ENCODE peak calls at places on chromosomes 11 and 22, in four cellular contexts. N is endothelial cell of umbilical vein, L is IMR-90, Z is K562. P is an unnamed sample.

GRCh38 chr22:48253573-48253972 is 1491.1 kb downstream of the TBC1D22A start:
- DNase-seq in N (no peak), Z (no peak), L (no peak), P (no peak)

GRCh38 chr11:75547617-75548054 is 14.4 kb upstream of the SERPINH1 start:
- DNase-seq in Z (peak; percentile 91), N (peak; percentile 77), L (peak; percentile 65), P (no peak)

GRCh38 chr11:95088946-95089619 is 563 bp upstream of the ENDOD1 start:
- DNase-seq in Z (no peak), N (no peak), L (no peak), P (no peak)

GRCh38 chr22:36921309-36922096 is 8.1 kb downstream of the CSF2RB start:
- DNase-seq in L (no peak), Z (no peak), N (peak; percentile 5), P (no peak)

GRCh38 chr11:425301-425700 is 10.5 kb upstream of the SIGIRR start:
- DNase-seq in Z (no peak), N (no peak), L (no peak), P (no peak)

GRCh38 chr11:31214337-31214736 is 155.2 kb downstream of the DCDC1 start:
- DNase-seq in L (no peak), Z (no peak), N (no peak), P (no peak)

GRCh38 chr11:75597636-75598035 is 35.6 kb downstream of the SERPINH1 start:
- DNase-seq in N (peak; percentile 41), L (no peak), Z (peak; percentile 64), P (no peak)

GRCh38 chr22:26235792-26236191 is 66.5 kb downstream of the SEZ6L start:
- DNase-seq in L (no peak), N (no peak), Z (no peak), P (no peak)

GRCh38 chr11:12079726-12080556 is 30.4 kb upstream of the MICAL2 start:
- DNase-seq in Z (no peak), L (peak; percentile 99), N (peak; percentile 95), P (no peak)

GRCh38 chr11:12577746-12578644 is 96.2 kb upstream of the TEAD1 start:
- DNase-seq in Z (peak; percentile 70), L (no peak), N (no peak), P (no peak)

GRCh38 chr11:77152846-77153245 is 24.8 kb downstream of the MYO7A start:
- DNase-seq in Z (no peak), L (peak; percentile 18), N (no peak), P (no peak)

DNA sequence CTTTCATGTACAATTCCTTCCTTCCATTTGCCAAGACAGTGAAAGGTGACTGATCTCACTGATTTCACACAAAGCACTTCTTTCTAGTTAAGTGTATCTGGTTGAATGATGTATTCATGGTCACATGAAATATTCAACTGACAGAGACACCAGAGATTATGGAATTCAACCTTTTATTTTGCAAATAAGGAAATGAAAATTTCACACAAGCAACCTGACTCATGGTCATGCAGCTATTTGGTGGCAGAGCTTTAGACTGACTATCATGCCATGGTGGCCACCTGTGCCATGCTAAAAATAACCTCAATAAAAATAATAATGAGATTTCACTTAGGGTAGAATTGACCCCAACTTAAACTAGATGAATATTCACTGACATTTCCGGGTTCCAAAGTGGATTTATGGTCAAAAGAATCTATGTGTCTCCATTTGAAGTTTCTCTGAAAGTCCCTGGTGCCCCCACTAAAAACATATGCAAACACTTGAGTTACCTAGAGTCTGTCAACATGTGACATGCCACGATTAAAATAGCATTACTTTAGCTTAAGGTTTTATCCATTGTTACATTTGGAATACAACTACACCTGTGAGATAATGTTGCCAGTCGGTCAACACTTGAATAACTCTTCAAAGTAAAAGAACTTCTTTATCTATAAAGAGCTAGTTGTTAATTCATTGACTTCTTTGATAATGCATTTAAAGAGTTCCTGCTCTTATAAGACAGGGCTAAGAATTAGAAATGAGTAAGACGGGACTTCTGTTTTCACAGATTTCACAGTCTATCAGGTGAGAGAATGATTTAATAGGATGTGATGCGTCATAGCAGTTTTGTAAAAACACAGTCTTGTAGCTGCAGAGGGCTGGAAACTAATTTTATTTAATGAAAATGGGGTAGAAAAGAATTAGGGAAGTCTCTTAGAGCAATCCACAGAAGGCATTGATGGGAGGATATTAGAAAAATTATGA is 94.6 kb upstream of the OR9G4 start:
- DNase-seq in N (no peak), Z (no peak), L (no peak), P (no peak)
- H3K9me1 ChIP-seq in N (no peaks in the 10 kb centered on the region), Z (no peaks in the 10 kb centered on the region), L (no peaks in the 10 kb centered on the region), P (no peaks in the 10 kb centered on the region)

GRCh38 chr22:39524089-39524752 is 3.9 kb downstream of the ATF4 start:
- DNase-seq in L (no peak), N (no peak), Z (no peak), P (no peak)

GRCh38 chr22:39524753-39525657 is 4.6 kb downstream of the ATF4 start:
- DNase-seq in Z (no peak), N (no peak), L (no peak), P (no peak)

GRCh38 chr22:39520874-39521857 is 804 bp downstream of the ATF4 start:
- DNase-seq in N (peak; percentile 78), L (peak; percentile 73), Z (peak; percentile 71), P (peak; percentile 36)

GRCh38 chr22:39520054-39520873 is at the start of gene ATF4:
- DNase-seq in Z (peak; percentile 95), N (peak; percentile 98), L (peak; percentile 99), P (peak; percentile 93)

GRCh38 chr22:39522567-39523300 is 2.4 kb downstream of the ATF4 start:
- DNase-seq in N (peak; percentile 43), L (peak; percentile 66), Z (no peak), P (no peak)
- H3K36me3 ChIP-seq in N (peaks cover 5% of the 10 kb centered on the region), L (peaks cover 34% of the 10 kb centered on the region), Z (peaks cover 48% of the 10 kb centered on the region), P (peaks cover 15% of the 10 kb centered on the region)

GRCh38 chr11:7977251-7977917 is 9.8 kb upstream of the EIF3F start:
- DNase-seq in L (peak; percentile 97), N (peak; percentile 84), Z (no peak), P (peak; percentile 67)
- H3K9me1 ChIP-seq in L (peaks cover 3% of the 10 kb centered on the region), N (no peaks in the 10 kb centered on the region), Z (no peaks in the 10 kb centered on the region), P (no peaks in the 10 kb centered on the region)

DNA sequence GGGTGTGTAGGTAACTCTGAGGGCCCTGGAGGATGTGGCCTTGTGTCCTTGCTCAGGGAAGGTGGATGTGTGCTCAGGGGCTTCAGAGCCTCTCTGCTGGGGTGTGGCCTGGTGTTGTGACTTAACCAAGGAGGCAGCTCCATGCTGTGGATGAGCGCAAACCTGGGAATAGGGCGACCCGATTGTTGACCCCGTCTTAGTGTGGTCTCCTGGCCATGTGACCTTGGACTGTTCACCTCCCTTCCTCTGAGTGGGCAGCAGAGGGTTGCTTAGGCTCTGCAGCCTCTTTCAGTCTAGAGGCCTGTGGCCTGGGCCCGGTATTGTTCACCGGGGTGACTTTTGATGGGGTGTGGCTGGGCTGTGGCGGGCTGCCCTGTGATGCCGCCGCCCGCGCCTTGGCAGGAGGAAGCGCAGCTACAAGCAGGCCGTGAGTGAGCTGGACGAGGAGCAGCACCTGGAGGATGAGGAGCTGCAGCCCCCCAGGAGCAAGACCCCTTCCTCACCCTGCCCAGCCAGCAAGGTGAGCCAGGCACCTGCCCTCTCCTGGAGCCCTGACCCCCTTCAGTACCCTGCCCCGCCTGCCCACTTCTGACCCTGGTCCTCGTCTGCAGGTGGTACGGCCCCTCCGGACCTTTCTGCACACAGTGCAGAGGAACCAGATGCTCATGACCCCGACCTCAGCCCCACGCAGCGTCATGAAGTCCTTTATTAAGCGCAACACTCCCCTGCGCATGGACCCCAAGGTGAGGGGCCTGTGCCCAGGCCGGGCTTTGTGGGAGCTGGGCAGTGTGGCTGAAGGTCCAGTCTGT is 16.7 kb downstream of the INCENP start:
- DNase-seq in N (no peak), L (no peak), Z (no peak), P (no peak)
- H3K36me3 ChIP-seq in N (peaks cover 26% of the 10 kb centered on the region), L (peaks cover 39% of the 10 kb centered on the region), Z (peaks cover 96% of the 10 kb centered on the region), P (peaks cover 30% of the 10 kb centered on the region)

DNA sequence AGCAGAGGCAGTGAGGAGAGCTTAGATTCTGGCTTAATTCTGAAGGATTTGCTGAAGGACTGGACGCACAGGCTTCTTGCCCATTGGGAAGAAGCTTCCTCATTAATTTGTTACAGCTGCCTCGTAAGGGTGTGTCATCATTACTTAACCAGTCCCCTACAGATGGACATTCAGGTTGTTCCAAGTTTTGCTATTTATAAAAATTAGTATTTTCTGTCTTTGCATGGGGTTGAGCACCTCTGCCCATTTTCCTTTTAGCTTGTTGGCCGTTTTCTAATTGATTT is 38.1 kb downstream of the CAPN1 start:
- DNase-seq in L (no peak), Z (no peak), N (no peak), P (no peak)
- H3K9me1 ChIP-seq in L (peaks cover 5% of the 10 kb centered on the region), Z (peaks cover 2% of the 10 kb centered on the region), N (no peaks in the 10 kb centered on the region), P (no peaks in the 10 kb centered on the region)

P was measured in keratinocyte.